ENCODE peak calls at places on chromosomes 11 and 22, in six cellular contexts. E is heart right ventricle, A is esophagus squamous epithelium, Q is mammary epithelial cell, U is OCI-LY7, G is astrocyte of the spinal cord. Z is an unnamed sample.

GRCh38 chr11:76602431-76602861 is 68.1 kb downstream of the LRRC32 start:
- DNase-seq in A (no peak), E (peak), U (no peak), Q (no peak), G (no peak), Z (no peak)

GRCh38 chr11:61834278-61835004 is 6.3 kb downstream of the FADS2 start:
- DNase-seq in G (peak), Q (no peak), E (peak), A (no peak), U (peak), Z (peak)

GRCh38 chr11:67376873-67377808 is 3.7 kb upstream of the CLCF1 start:
- DNase-seq in E (no peak), G (no peak), U (no peak), A (no peak), Q (no peak), Z (no peak)

GRCh38 chr11:68440254-68440653 is 20.3 kb upstream of the PPP6R3 start:
- DNase-seq in Q (no peak), U (no peak), A (no peak), E (no peak), G (peak), Z (no peak)

GRCh38 chr11:69296890-69297224 is 2.9 kb downstream of the MYEOV start:
- DNase-seq in G (no peak), U (no peak), E (no peak), Q (no peak), A (no peak), Z (no peak)

GRCh38 chr11:43268161-43268560 is 43.6 kb upstream of the API5 start:
- DNase-seq in A (no peak), E (peak), G (no peak), Q (no peak), U (no peak), Z (no peak)

GRCh38 chr11:105618343-105618955 is 8.6 kb downstream of the GRIA4 start:
- DNase-seq in A (no peak), G (no peak), U (no peak), Q (no peak), E (no peak), Z (no peak)

GRCh38 chr11:14676068-14676467 is 32.5 kb downstream of the PDE3B start:
- DNase-seq in E (no peak), U (no peak), G (no peak), Q (no peak), A (no peak), Z (no peak)

GRCh38 chr11:128573674-128574073 is 13.7 kb downstream of the ETS1 start:
- DNase-seq in U (no peak), A (no peak), Q (no peak), G (no peak), E (no peak), Z (no peak)

GRCh38 chr22:48953830-48954229 is 873.8 kb downstream of the BRD1 start:
- DNase-seq in Q (no peak), E (no peak), U (no peak), G (no peak), A (no peak), Z (peak)

GRCh38 chr11:33000181-33000580 is 15.5 kb upstream of the DEPDC7 start:
- DNase-seq in Q (peak), G (peak), E (no peak), U (no peak), A (no peak), Z (no peak)

GRCh38 chr22:23875801-23876200 is 18.1 kb downstream of the SLC2A11 start:
- DNase-seq in G (no peak), Q (no peak), A (no peak), E (no peak), U (no peak), Z (no peak)

GRCh38 chr11:34160049-34160721 is 54.8 kb downstream of the NAT10 start:
- DNase-seq in A (no peak), G (peak), Q (no peak), U (no peak), E (no peak), Z (no peak)

GRCh38 chr22:28799834-28800307 is 498 bp downstream of the XBP1 start:
- DNase-seq in E (peak), A (no peak), U (peak), Q (peak), G (peak), Z (peak)

GRCh38 chr22:28799125-28799833 is 1.1 kb downstream of the XBP1 start:
- DNase-seq in E (no peak), G (peak), A (no peak), U (peak), Q (peak), Z (peak)

GRCh38 chr22:28801845-28802594 is 1.7 kb upstream of the XBP1 start:
- DNase-seq in G (no peak), U (peak), Q (no peak), E (no peak), A (no peak), Z (no peak)

GRCh38 chr22:28800308-28801041 is at the start of gene XBP1:
- DNase-seq in G (peak), U (peak), A (peak), E (peak), Q (peak), Z (peak)

DNA sequence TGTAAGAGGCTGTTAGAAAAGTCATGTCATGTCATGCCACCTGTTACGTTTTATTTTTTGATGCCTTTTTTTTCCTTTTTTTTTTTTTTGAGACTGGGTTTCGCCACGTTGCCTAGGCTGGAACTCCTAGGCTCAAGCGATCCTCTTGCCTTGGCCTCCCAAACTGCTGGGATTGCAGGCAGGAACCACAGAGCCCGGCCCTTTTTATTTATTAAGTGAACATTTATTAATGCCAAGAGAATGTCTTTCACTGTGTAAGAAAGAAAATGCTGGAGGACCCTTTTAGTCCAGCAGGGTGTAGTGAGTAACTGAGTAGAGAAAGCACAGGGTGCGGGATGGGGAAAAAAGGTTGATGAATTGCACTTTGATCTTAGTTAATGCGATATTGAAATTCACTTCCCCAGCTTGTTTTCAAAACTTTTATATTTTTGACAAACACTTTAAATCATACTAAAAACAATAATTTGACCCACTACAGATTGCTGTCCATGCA is 2.3 kb upstream of the XBP1 start:
- DNase-seq in G (no peak), Q (no peak), U (peak), A (no peak), E (no peak), Z (no peak)
- TF ChIP-seq CTCF in G (no peak), Q (no peak), U (no peak), A (no peak), E (no peak), Z (no peak)

DNA sequence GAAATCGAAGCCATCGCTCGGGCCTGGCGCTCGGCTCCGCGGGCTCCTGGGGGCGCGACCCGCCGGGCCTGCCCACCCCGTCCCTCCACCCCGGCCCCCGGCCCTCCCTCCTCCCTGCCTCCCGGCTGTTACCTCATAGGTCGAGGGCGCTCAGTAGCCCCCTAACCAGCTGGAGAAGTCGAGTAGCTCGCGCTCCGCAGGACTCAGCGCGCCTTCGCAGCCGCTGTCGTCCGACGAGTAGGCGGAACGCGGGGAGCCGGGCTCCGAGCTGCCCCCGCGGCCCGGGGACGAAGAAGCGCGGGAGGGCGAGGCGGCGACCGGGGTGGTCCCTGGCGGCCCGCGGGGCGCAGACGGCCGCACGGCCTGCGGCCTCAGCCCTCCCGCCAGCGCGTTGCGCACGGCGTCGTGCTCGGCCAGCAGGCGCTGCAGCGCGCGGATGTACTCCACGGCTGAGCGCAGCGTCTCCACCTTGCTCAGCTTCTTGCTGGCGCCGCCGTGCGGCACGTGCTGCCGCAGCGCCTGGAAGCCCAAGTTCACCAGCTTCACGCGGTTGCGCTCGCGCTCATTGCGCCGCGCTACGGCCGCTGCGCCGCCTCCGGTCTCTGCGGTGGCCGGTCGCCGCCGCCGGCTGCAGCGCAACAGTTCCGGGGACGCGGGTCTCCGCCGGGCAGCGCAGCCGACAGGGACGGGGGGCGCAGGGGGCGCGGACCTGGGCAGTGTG is 627 bp downstream of the ASCL2 start:
- DNase-seq in A (no peak), E (peak), U (no peak), Q (peak), G (peak), Z (peak)
- TF ChIP-seq CTCF in A (peak), E (no peak), U (no peak), Q (no peak), G (peak), Z (no peak)

DNA sequence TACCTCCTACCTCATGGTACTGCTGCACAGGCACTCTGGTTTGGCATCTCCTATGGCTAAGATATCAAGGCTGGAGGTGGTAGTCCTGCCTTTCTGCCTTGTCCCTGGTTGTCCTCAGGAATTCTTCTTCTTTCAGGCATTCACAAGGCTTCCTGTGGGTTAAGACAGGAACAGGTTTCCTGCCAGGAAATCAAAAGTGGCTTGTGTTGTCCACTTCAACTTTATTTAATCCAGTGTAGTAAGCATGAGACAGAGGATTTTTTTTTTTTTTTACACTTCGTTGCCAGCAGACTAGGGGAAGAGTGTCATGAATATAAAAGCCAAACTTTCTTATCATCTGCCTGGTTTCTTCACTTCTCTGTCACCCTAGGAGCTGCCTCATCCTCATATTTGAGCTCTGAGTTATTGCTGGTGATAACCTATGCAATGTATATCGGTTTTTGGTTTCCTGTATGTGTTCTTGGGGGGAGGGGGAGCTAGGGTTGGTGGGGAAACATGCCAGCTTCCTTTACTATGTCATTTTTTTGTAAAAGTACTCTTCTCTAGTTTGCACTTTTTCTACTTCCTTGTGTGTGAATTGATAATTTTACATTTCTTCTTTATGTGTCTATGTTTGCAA is 50.2 kb downstream of the XKR3 start:
- DNase-seq in Q (no peak), U (no peak), A (no peak), E (no peak), G (no peak), Z (no peak)
- TF ChIP-seq CTCF in Q (no peak), U (peak), A (no peak), E (no peak), G (no peak), Z (no peak)

GRCh38 chr11:6062691-6063358 is 32.3 kb upstream of the OR56A1 start:
- DNase-seq in G (no peak), A (no peak), U (peak), Q (no peak), E (no peak), Z (no peak)
- TF ChIP-seq CTCF in G (no peak), A (no peak), U (peak), Q (no peak), E (no peak), Z (no peak)

GRCh38 chr22:42296381-42296853 is 26.0 kb upstream of the TCF20 start:
- DNase-seq in Q (no peak), A (no peak), G (no peak), E (peak), U (peak), Z (no peak)
- TF ChIP-seq CTCF in Q (peak), A (no peak), G (peak), E (peak), U (peak), Z (no peak)

DNA sequence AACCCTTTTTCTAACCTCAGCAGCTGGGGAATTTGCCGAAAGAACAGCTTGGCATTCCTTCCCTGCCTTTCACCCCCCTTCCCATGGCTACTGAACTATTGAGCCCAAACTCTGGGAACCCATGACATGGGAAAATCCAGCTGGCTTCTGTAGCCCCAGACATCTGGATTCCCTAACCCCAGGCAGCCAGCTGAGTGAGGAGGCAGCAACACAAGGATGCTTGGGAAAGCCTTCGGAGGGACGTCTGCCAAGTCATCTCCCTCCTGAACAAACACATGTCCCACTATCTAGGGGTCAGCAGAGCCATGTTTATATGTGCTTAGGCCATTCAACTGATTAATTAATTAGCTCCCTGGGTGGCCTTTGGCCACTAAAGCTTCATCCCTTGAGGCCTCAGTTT is 21.6 kb downstream of the LRRC55 start:
- DNase-seq in U (no peak), G (no peak), Q (no peak), E (peak), A (no peak), Z (no peak)
- TF ChIP-seq CTCF in U (no peak), G (no peak), Q (no peak), E (no peak), A (no peak), Z (no peak)

GRCh38 chr22:37317698-37318210 is 35.4 kb downstream of the CYTH4 start:
- DNase-seq in E (no peak), U (no peak), Q (peak), G (no peak), A (no peak), Z (no peak)

GRCh38 chr22:37314315-37315046 is 32.2 kb downstream of the CYTH4 start:
- DNase-seq in U (peak), E (no peak), Q (no peak), G (no peak), A (no peak), Z (peak)

GRCh38 chr22:37316405-37316804 is 34.1 kb downstream of the CYTH4 start:
- DNase-seq in Q (no peak), G (no peak), A (no peak), E (no peak), U (no peak), Z (no peak)

GRCh38 chr22:37318255-37319109 is 36.2 kb downstream of the CYTH4 start:
- DNase-seq in E (no peak), Q (no peak), U (no peak), A (no peak), G (no peak), Z (no peak)

DNA sequence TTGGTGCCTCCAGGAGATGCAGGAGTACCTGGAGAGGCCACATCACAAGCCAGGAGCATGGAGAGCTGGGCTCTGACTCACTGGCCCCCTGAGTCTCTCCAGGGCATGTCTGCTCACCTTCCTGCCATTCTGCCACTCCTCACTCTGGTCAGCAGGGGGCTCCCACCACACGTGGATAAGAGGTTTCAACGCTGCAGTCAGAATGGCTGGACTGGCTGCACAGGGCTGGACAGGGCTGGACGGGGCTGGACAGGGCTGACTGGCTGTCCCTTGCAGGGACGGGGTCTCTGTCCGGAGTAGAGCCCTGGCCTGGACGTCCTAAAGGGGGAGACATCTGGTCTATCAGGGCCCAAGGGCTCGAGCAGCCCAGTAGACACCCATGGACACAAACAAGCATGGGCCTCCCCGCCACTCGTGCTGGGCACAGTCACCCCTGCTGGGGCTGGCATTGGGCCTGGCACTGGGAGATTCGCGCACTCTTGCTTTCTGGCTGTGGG is 34.6 kb downstream of the CYTH4 start:
- DNase-seq in G (peak), U (peak), E (peak), A (no peak), Q (peak), Z (peak)
- TF ChIP-seq CTCF in G (peak), U (peak), E (peak), A (peak), Q (peak), Z (peak)